ENCODE peak calls at places on chromosomes 5 and 9, in five cellular contexts. One of them, this sample, is unnamed.

GRCh38 chr9:35488019-35488418 is 1.9 kb upstream of the RUSC2 start:
- DNase-seq in NCI-H774: no peak
- DNase-seq in IMR-90: no peak
- DNase-seq in stimulated activated CD8-positive, alpha-beta memory T cell treated with anti-CD3 and anti-CD28 coated beads, Interleukin-15, amount 100 ng/mL, for 1 hour: no peak
- DNase-seq in omental fat pad: no peak
- DNase-seq in this sample: peak

GRCh38 chr5:140035881-140036280 is 7.2 kb downstream of the NRG2 start:
- DNase-seq in NCI-H774: no peak
- DNase-seq in IMR-90: no peak
- DNase-seq in stimulated activated CD8-positive, alpha-beta memory T cell treated with anti-CD3 and anti-CD28 coated beads, Interleukin-15, amount 100 ng/mL, for 1 hour: no peak
- DNase-seq in omental fat pad: no peak
- DNase-seq in this sample: no peak

GRCh38 chr5:20166496-20166895 is 178.5 kb upstream of the CDH18 start:
- DNase-seq in NCI-H774: no peak
- DNase-seq in IMR-90: no peak
- DNase-seq in stimulated activated CD8-positive, alpha-beta memory T cell treated with anti-CD3 and anti-CD28 coated beads, Interleukin-15, amount 100 ng/mL, for 1 hour: no peak
- DNase-seq in omental fat pad: no peak
- DNase-seq in this sample: no peak

GRCh38 chr5:64207978-64208377 is 42.3 kb downstream of the RNF180 start:
- DNase-seq in NCI-H774: no peak
- DNase-seq in IMR-90: peak
- DNase-seq in stimulated activated CD8-positive, alpha-beta memory T cell treated with anti-CD3 and anti-CD28 coated beads, Interleukin-15, amount 100 ng/mL, for 1 hour: no peak
- DNase-seq in omental fat pad: no peak
- DNase-seq in this sample: peak

GRCh38 chr5:42770003-42770402 is 13.4 kb downstream of the CCDC152 start:
- DNase-seq in NCI-H774: no peak
- DNase-seq in IMR-90: no peak
- DNase-seq in stimulated activated CD8-positive, alpha-beta memory T cell treated with anti-CD3 and anti-CD28 coated beads, Interleukin-15, amount 100 ng/mL, for 1 hour: no peak
- DNase-seq in omental fat pad: no peak
- DNase-seq in this sample: no peak

GRCh38 chr9:96218821-96219614 is 83.0 kb downstream of the HSD17B3 start:
- DNase-seq in NCI-H774: no peak
- DNase-seq in IMR-90: no peak
- DNase-seq in stimulated activated CD8-positive, alpha-beta memory T cell treated with anti-CD3 and anti-CD28 coated beads, Interleukin-15, amount 100 ng/mL, for 1 hour: no peak
- DNase-seq in omental fat pad: no peak
- DNase-seq in this sample: no peak

GRCh38 chr5:27308151-27308550 is 269.8 kb upstream of the CDH9 start:
- DNase-seq in NCI-H774: no peak
- DNase-seq in IMR-90: peak
- DNase-seq in stimulated activated CD8-positive, alpha-beta memory T cell treated with anti-CD3 and anti-CD28 coated beads, Interleukin-15, amount 100 ng/mL, for 1 hour: no peak
- DNase-seq in omental fat pad: no peak
- DNase-seq in this sample: peak

GRCh38 chr9:116756995-116757394 is 69.9 kb downstream of the TRIM32 start:
- DNase-seq in NCI-H774: no peak
- DNase-seq in IMR-90: no peak
- DNase-seq in stimulated activated CD8-positive, alpha-beta memory T cell treated with anti-CD3 and anti-CD28 coated beads, Interleukin-15, amount 100 ng/mL, for 1 hour: no peak
- DNase-seq in omental fat pad: no peak
- DNase-seq in this sample: no peak

GRCh38 chr9:13064060-13064459 is 215.4 kb downstream of the MPDZ start:
- DNase-seq in NCI-H774: no peak
- DNase-seq in IMR-90: no peak
- DNase-seq in stimulated activated CD8-positive, alpha-beta memory T cell treated with anti-CD3 and anti-CD28 coated beads, Interleukin-15, amount 100 ng/mL, for 1 hour: no peak
- DNase-seq in omental fat pad: no peak
- DNase-seq in this sample: no peak

GRCh38 chr5:133758641-133759040 is 146.3 kb upstream of the FSTL4 start:
- DNase-seq in NCI-H774: no peak
- DNase-seq in IMR-90: no peak
- DNase-seq in stimulated activated CD8-positive, alpha-beta memory T cell treated with anti-CD3 and anti-CD28 coated beads, Interleukin-15, amount 100 ng/mL, for 1 hour: no peak
- DNase-seq in omental fat pad: no peak
- DNase-seq in this sample: no peak

GRCh38 chr5:135625961-135626360 is 47.2 kb upstream of the CXCL14 start:
- DNase-seq in NCI-H774: no peak
- DNase-seq in IMR-90: no peak
- DNase-seq in stimulated activated CD8-positive, alpha-beta memory T cell treated with anti-CD3 and anti-CD28 coated beads, Interleukin-15, amount 100 ng/mL, for 1 hour: no peak
- DNase-seq in omental fat pad: no peak
- DNase-seq in this sample: no peak

GRCh38 chr5:56259002-56259511 is 25.9 kb upstream of the ANKRD55 start:
- DNase-seq in NCI-H774: no peak
- DNase-seq in IMR-90: peak
- DNase-seq in stimulated activated CD8-positive, alpha-beta memory T cell treated with anti-CD3 and anti-CD28 coated beads, Interleukin-15, amount 100 ng/mL, for 1 hour: no peak
- DNase-seq in omental fat pad: no peak
- DNase-seq in this sample: peak

GRCh38 chr5:621341-621761 is 9.2 kb downstream of the CEP72 start:
- DNase-seq in NCI-H774: no peak
- DNase-seq in IMR-90: no peak
- DNase-seq in stimulated activated CD8-positive, alpha-beta memory T cell treated with anti-CD3 and anti-CD28 coated beads, Interleukin-15, amount 100 ng/mL, for 1 hour: no peak
- DNase-seq in omental fat pad: no peak
- DNase-seq in this sample: no peak

GRCh38 chr5:140220032-140220697 is 45.2 kb downstream of the CYSTM1 start:
- DNase-seq in NCI-H774: no peak
- DNase-seq in IMR-90: peak
- DNase-seq in stimulated activated CD8-positive, alpha-beta memory T cell treated with anti-CD3 and anti-CD28 coated beads, Interleukin-15, amount 100 ng/mL, for 1 hour: no peak
- DNase-seq in omental fat pad: no peak
- DNase-seq in this sample: peak

GRCh38 chr5:37723147-37723961 is 116.5 kb downstream of the GDNF start:
- DNase-seq in NCI-H774: no peak
- DNase-seq in IMR-90: no peak
- DNase-seq in stimulated activated CD8-positive, alpha-beta memory T cell treated with anti-CD3 and anti-CD28 coated beads, Interleukin-15, amount 100 ng/mL, for 1 hour: no peak
- DNase-seq in omental fat pad: no peak
- DNase-seq in this sample: peak

GRCh38 chr9:4295160-4295559 is 4.7 kb downstream of the GLIS3 start:
- DNase-seq in NCI-H774: no peak
- DNase-seq in IMR-90: no peak
- DNase-seq in stimulated activated CD8-positive, alpha-beta memory T cell treated with anti-CD3 and anti-CD28 coated beads, Interleukin-15, amount 100 ng/mL, for 1 hour: no peak
- DNase-seq in omental fat pad: no peak
- DNase-seq in this sample: no peak

GRCh38 chr9:38659538-38659937 is 39.1 kb upstream of the ANKRD18A start:
- DNase-seq in NCI-H774: no peak
- DNase-seq in IMR-90: no peak
- DNase-seq in stimulated activated CD8-positive, alpha-beta memory T cell treated with anti-CD3 and anti-CD28 coated beads, Interleukin-15, amount 100 ng/mL, for 1 hour: no peak
- DNase-seq in omental fat pad: no peak
- DNase-seq in this sample: no peak

This sample was measured in EH.